ENCODE peak calls at places on chromosomes 12 and 14, in four cellular contexts. L is H1, V is GM12878, C is K562. Y is an unnamed sample.

GRCh38 chr14:85531141-85531593 is 1.2 kb downstream of the FLRT2 start:
- DNase-seq in V (no peak), C (no peak), L (no peak), Y (peak; percentile 5)

GRCh38 chr12:67354322-67354721 is 85.2 kb downstream of the CAND1 start:
- DNase-seq in V (no peak), L (no peak), C (no peak), Y (no peak)

GRCh38 chr12:93145086-93145485 is 216.0 kb upstream of the EEA1 start:
- DNase-seq in L (no peak), V (no peak), C (no peak), Y (no peak)

GRCh38 chr12:118238888-118239287 is 103.0 kb downstream of the PEBP1 start:
- DNase-seq in V (peak; percentile 43), C (no peak), L (no peak), Y (no peak)

GRCh38 chr14:86787782-86788181 is 1205.2 kb downstream of the GALC start:
- DNase-seq in C (no peak), V (no peak), L (no peak), Y (no peak)

GRCh38 chr12:54593716-54594115 is 5.3 kb upstream of the PPP1R1A start:
- DNase-seq in C (no peak), L (no peak), V (no peak), Y (no peak)

GRCh38 chr12:81333812-81334211 is 255.9 kb downstream of the ACSS3 start:
- DNase-seq in L (no peak), C (no peak), V (no peak), Y (no peak)

GRCh38 chr14:39426605-39427004 is 5.6 kb downstream of the FBXO33 start:
- DNase-seq in L (no peak), C (no peak), V (no peak), Y (peak; percentile 6)

GRCh38 chr14:90495357-90496276 is 98.8 kb downstream of the CALM1 start:
- DNase-seq in V (no peak), C (peak; percentile 60), L (no peak), Y (peak; percentile 28)

GRCh38 chr14:103033744-103034143 is 23.6 kb downstream of the CDC42BPB start:
- DNase-seq in L (no peak), C (no peak), V (no peak), Y (no peak)

GRCh38 chr12:129927316-129927900 is 23.6 kb upstream of the TMEM132D start:
- DNase-seq in C (no peak), L (no peak), V (no peak), Y (no peak)

GRCh38 chr12:56071648-56072047 is 8.3 kb upstream of the ERBB3 start:
- DNase-seq in C (no peak), L (no peak), V (no peak), Y (no peak)
- TF ChIP-seq NRF1 in C (no peak), L (no peak), V (no peak), Y (no peak)

GRCh38 chr14:101705733-101706508 is 55.6 kb upstream of the PPP2R5C start:
- DNase-seq in L (no peak), V (no peak), C (no peak), Y (no peak)
- H3K4me3 ChIP-seq in L (peak overlapping the region; percentile 57), V (peak overlapping the region; percentile 41), C (no peak overlapping the region), Y (no peak overlapping the region)

GRCh38 chr14:34368115-34368970 is 93.7 kb downstream of the SPTSSA start:
- DNase-seq in C (no peak), V (no peak), L (no peak), Y (no peak)
- TF ChIP-seq EP300 in C (no peak), V (no peak), L (no peak), Y (no peak)

DNA sequence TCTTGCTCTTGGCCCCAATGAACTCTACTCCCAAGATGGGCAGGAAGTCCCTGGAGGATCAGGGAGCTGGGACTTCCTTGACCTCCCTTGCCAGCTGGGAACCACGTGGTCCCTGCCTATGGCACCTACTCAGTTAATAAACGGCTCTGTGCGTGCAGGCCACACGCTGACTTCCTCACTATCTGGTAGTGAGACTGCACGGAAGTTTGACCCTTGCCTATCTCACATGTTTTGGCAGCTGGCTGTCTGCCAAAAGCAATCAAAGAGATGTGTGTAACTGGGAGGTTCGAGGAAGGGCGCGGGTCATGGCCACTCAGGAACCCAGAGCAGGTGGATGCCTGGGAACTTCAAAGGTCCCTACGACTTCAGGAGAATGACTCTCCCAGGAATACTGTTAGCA is 57.9 kb downstream of the RFLNA start:
- DNase-seq in C (peak; percentile 62), L (no peak), V (no peak), Y (no peak)
- TF ChIP-seq NRF1 in C (no peak), L (no peak), V (no peak), Y (no peak)

DNA sequence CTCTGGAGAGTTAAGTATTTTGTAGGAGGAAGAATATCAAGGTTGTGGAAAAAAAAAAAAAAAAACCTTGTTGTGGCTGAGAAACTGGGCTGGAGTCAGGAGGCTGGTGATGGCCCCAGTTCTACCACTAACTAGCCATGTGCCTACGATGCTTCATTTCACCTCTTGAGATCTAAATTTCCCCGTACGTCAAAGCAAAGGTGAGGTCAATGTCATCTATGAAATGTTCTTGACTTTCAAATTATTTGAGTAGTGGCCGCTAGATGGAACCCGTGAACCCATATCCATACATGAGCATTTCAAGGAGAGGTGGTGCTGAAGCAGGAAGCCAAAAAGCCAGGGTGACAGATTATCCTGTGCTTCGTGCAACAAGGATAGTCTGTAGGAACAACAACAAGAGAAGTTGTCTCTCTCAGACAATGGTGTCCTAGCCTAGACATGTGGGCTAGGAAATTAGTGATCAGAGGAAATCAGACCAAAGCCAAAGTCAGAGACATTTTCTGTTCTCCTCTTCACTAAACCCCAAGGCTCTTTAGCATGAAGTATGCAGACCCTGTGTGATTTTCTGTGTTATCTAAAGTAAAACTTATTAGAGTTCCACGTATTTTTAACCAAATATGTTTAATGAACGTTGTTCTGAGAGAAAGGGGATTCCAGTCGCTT is 95.5 kb upstream of the ETV6 start:
- DNase-seq in V (peak; percentile 88), C (peak; percentile 47), L (peak; percentile 29), Y (peak; percentile 76)
- H3K4me3 ChIP-seq in V (no peak overlapping the region), C (no peak overlapping the region), L (no peak overlapping the region), Y (no peak overlapping the region)

GRCh38 chr12:74963304-74963703 is 246.3 kb downstream of the KCNC2 start:
- DNase-seq in L (no peak), V (no peak), C (no peak), Y (no peak)

GRCh38 chr12:74964390-74964789 is 245.2 kb downstream of the KCNC2 start:
- DNase-seq in C (no peak), L (no peak), V (no peak), Y (no peak)

DNA sequence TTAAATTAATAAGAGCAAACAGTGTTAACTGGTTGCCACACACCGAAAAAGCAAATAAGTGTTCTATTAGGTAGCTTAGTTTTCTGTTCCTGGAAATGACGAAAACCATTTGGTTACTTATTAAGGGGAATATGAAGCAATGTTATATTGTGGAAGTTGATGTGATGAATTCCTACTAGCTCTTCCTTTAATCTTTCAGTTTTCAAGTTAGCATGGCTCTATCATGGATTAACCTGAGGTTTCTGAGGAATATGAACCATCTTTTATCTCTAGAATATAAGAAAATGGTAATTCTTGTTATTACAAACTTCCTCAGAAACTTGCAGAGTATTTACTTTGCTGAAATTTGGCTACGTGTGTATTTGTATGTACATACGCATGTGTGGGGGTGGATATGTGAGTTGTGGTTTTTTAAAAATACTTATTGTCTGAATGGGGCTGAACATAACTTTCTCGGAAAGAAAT is 245.7 kb downstream of the KCNC2 start:
- DNase-seq in C (no peak), V (no peak), L (no peak), Y (no peak)
- TF ChIP-seq EP300 in C (no peak), V (no peak), L (no peak), Y (no peak)

DNA sequence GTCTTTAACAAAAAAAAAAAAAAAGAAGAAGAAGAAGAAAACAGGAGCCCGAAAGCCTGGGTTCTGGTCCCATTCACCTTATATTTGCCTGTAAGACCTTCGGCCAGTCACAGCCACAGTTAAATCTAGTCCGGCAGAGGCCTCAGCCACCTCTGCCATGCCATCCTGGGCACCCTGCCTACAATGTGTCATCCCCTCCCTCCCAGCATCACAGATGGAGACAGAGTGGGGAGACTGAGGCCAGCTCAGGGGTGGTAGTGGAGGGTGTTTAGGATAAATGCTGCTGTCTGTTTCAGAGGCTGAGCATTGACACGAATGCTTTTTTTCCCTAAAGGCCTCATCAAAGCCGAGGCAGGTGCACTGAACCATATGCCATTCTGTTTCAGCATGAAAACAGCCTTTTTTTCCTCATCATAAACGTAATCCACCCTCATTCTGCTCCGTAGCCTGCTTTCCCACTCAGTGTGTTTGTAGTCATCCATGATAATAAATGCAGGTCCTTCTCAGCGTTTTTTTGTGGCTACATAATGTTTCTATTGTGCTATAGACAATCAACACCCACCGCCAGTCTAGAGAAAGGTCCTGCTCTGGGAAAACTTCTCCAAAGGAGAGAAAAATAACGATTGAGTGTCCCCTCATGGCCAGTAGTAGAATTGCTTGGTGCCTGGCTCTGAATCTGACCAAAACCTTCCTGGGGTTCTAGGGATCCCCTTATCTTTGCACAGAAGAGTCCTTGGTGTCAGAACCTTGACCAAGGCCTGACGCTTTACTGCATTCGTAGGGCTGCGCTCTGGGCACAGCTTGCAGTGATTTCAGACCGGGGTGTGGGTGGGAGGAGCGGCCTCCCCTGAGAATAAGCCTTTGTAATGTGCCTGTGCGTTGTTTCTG is 41.1 kb upstream of the TSPAN9 start:
- DNase-seq in C (peak; percentile 23), L (no peak), V (no peak), Y (peak; percentile 52)
- TF ChIP-seq NRF1 in C (no peak), L (no peak), V (no peak), Y (no peak)

DNA sequence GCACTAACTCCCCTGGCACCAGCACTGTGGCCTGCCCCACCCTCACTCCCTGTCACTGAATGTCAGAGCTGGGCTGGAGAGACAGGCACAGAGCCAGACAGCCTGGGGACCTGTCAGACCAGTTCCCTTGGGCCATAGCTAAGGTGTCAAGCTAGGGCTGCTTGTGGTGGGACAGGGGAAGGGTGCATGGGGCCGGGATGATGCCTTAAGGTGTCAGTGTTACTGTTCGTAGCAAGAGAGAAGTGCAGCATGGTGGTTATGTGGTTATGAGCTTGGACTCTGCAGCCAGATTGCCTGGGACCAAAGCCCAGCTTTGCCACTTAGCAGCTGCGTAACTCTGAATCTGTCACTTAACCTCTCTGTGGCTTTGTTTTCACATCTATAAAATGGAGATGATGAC is 3.8 kb downstream of the RAPGEF3 start:
- DNase-seq in V (peak; percentile 27), L (no peak), C (no peak), Y (no peak)
- H3K4me3 ChIP-seq in V (no peak overlapping the region), L (no peak overlapping the region), C (no peak overlapping the region), Y (no peak overlapping the region)

Y was measured in SK-N-SH.